ENCODE peak calls at places on chromosome 3, in eight cellular contexts. W is tibial nerve; G is naive thymus-derived CD4-positive, alpha-beta T cell; P is lung; D is tibial artery; V is CD8-positive, alpha-beta memory T cell; X is CD4-positive, CD25-positive, alpha-beta regulatory T cell; R is SK-N-SH. S is an unnamed sample.
A peak's percentile ranks its signal among the peaks of the same experiment; 100 is the strongest.

GRCh38 chr3:188558343-188559068 is 404.5 kb downstream of the LPP start:
- DNase-seq in W (no peak), V (no peak), G (no peak), R (no peak), D (no peak), X (no peak), P (no peak), S (no peak)

GRCh38 chr3:1350885-1351284 is 258.1 kb downstream of the CNTN6 start:
- DNase-seq in D (no peak), P (no peak), W (no peak), G (no peak), R (no peak), V (no peak), X (no peak), S (no peak)

GRCh38 chr3:140449591-140450256 is 228.1 kb upstream of the TRIM42 start:
- DNase-seq in G (no peak), P (no peak), W (no peak), R (no peak), X (no peak), V (no peak), D (no peak), S (no peak)

GRCh38 chr3:131540143-131540542 is 37.4 kb upstream of the MRPL3 start:
- DNase-seq in G (no peak), W (no peak), X (no peak), P (no peak), D (no peak), V (no peak), R (no peak), S (no peak)

GRCh38 chr3:99625643-99626414 is 12.6 kb upstream of the COL8A1 start:
- DNase-seq in V (no peak), R (no peak), X (no peak), W (no peak), P (no peak), D (no peak), G (no peak), S (no peak)

GRCh38 chr3:143266936-143267335 is 147.4 kb downstream of the CHST2 start:
- DNase-seq in R (no peak), G (no peak), P (no peak), V (no peak), X (no peak), D (no peak), W (no peak), S (no peak)

GRCh38 chr3:54830658-54831057 is 97.2 kb downstream of the LRTM1 start:
- DNase-seq in G (no peak), V (no peak), W (no peak), X (peak; percentile 33), R (peak; percentile 36), D (no peak), P (no peak), S (no peak)

GRCh38 chr3:49276475-49277356 is at the start of gene C3orf62:
- DNase-seq in G (peak; percentile 41), D (peak; percentile 89), R (peak; percentile 93), X (peak; percentile 78), W (peak; percentile 84), P (peak; percentile 90), V (peak; percentile 62), S (peak; percentile 56)

GRCh38 chr3:13277860-13278531 is 142.1 kb downstream of the NUP210 start:
- DNase-seq in W (no peak), G (no peak), P (no peak), X (no peak), R (no peak), V (no peak), D (no peak), S (no peak)

GRCh38 chr3:167776144-167776685 is 40.7 kb downstream of the SERPINI1 start:
- DNase-seq in G (no peak), V (no peak), D (no peak), X (no peak), W (no peak), R (no peak), P (no peak), S (no peak)

GRCh38 chr3:111246967-111247760 is 175.5 kb downstream of the NECTIN3 start:
- DNase-seq in W (no peak), X (no peak), D (no peak), R (no peak), P (no peak), V (no peak), G (no peak), S (no peak)

GRCh38 chr3:178131801-178132200 is 404.4 kb upstream of the KCNMB2 start:
- DNase-seq in P (no peak), W (no peak), R (no peak), X (no peak), D (no peak), G (no peak), V (no peak), S (no peak)

GRCh38 chr3:56971261-56971660 is 89.2 kb upstream of the SPATA12 start:
- DNase-seq in W (no peak), D (no peak), R (no peak), G (no peak), V (no peak), X (no peak), P (no peak), S (no peak)

GRCh38 chr3:34856577-34856976 is 782.7 kb upstream of the ARPP21 start:
- DNase-seq in R (no peak), X (no peak), D (no peak), G (no peak), W (no peak), P (no peak), V (no peak), S (no peak)

GRCh38 chr3:54882114-54882833 is 45.6 kb downstream of the LRTM1 start:
- DNase-seq in P (no peak), V (no peak), D (no peak), W (no peak), G (no peak), X (no peak), R (no peak), S (no peak)

GRCh38 chr3:138174421-138175122 is at the start of gene DBR1:
- DNase-seq in D (peak; percentile 80), X (peak; percentile 89), R (peak; percentile 86), G (peak; percentile 51), W (peak; percentile 48), P (peak; percentile 91), V (peak; percentile 80), S (peak; percentile 15)

GRCh38 chr3:160968731-160969130 is 136.4 kb downstream of the B3GALNT1 start:
- DNase-seq in X (no peak), P (no peak), D (no peak), G (no peak), V (no peak), R (no peak), W (no peak), S (no peak)

GRCh38 chr3:190552969-190553759 is 39.3 kb downstream of the IL1RAP start:
- DNase-seq in V (no peak), W (no peak), D (no peak), R (no peak), X (no peak), P (no peak), G (no peak), S (no peak)

GRCh38 chr3:65829228-65829627 is 209.5 kb downstream of the MAGI1 start:
- DNase-seq in X (no peak), R (no peak), W (no peak), G (no peak), V (no peak), P (no peak), D (no peak), S (no peak)

GRCh38 chr3:151156618-151157216 is 46.3 kb downstream of the GPR171 start:
- DNase-seq in W (no peak), G (no peak), R (peak; percentile 53), V (peak; percentile 32), D (no peak), P (no peak), X (peak; percentile 82), S (no peak)

GRCh38 chr3:151155409-151156128 is 47.4 kb downstream of the GPR171 start:
- DNase-seq in P (no peak), V (no peak), D (no peak), G (no peak), X (no peak), W (no peak), R (no peak), S (no peak)

GRCh38 chr3:151159806-151160205 is 43.2 kb downstream of the GPR171 start:
- DNase-seq in P (no peak), R (no peak), W (no peak), V (no peak), X (no peak), G (no peak), D (no peak), S (no peak)

GRCh38 chr3:151152626-151153025 is 50.4 kb downstream of the GPR171 start:
- DNase-seq in G (no peak), X (no peak), R (no peak), P (no peak), D (no peak), V (no peak), W (no peak), S (no peak)

GRCh38 chr3:151154566-151154965 is 48.5 kb downstream of the GPR171 start:
- DNase-seq in G (no peak), V (no peak), D (no peak), X (no peak), W (no peak), R (no peak), P (no peak), S (no peak)
- H3K27ac ChIP-seq in G (no peak overlapping the region), V (no peak overlapping the region), D (no peak overlapping the region), X (no peak overlapping the region), W (no peak overlapping the region), R (no peak overlapping the region), P (no peak overlapping the region), S (no peak overlapping the region)

GRCh38 chr3:157127268-157127667 is 32.7 kb downstream of the CCNL1 start:
- DNase-seq in W (no peak), P (no peak), R (no peak), D (no peak), V (no peak), G (no peak), X (no peak), S (no peak)

GRCh38 chr3:157130138-157130880 is 29.6 kb downstream of the CCNL1 start:
- DNase-seq in X (peak; percentile 86), R (peak; percentile 77), V (peak; percentile 81), D (peak; percentile 63), P (peak; percentile 51), G (peak; percentile 43), W (peak; percentile 54), S (no peak)

GRCh38 chr3:157129782-157130137 is 30.2 kb downstream of the CCNL1 start:
- DNase-seq in W (no peak), X (no peak), R (no peak), P (no peak), G (no peak), V (no peak), D (no peak), S (no peak)

GRCh38 chr3:157127831-157128767 is 31.8 kb downstream of the CCNL1 start:
- DNase-seq in R (no peak), G (no peak), X (peak; percentile 88), P (peak; percentile 56), V (peak; percentile 52), W (no peak), D (peak; percentile 77), S (peak; percentile 85)

GRCh38 chr3:157128771-157129671 is 30.9 kb downstream of the CCNL1 start:
- DNase-seq in W (no peak), G (no peak), D (no peak), P (no peak), X (peak; percentile 89), R (no peak), V (peak; percentile 66), S (no peak)
- H3K4me1 ChIP-seq in W (peaks cover 33% of the 10 kb centered on the region), G (peaks cover 59% of the 10 kb centered on the region), D (peaks cover 34% of the 10 kb centered on the region), P (peaks cover 6% of the 10 kb centered on the region), X (peaks cover 51% of the 10 kb centered on the region), R (peaks cover 12% of the 10 kb centered on the region), V (peaks cover 49% of the 10 kb centered on the region), S (peaks cover 13% of the 10 kb centered on the region)

GRCh38 chr3:136929984-136930671 is 27.7 kb upstream of the IL20RB start:
- DNase-seq in G (no peak), X (no peak), W (peak; percentile 46), D (peak; percentile 62), P (peak; percentile 35), V (no peak), R (no peak), S (no peak)
- H3K4me3 ChIP-seq in G (no peak overlapping the region), X (no peak overlapping the region), W (peak overlapping the region; percentile 7), D (no peak overlapping the region), P (no peak overlapping the region), V (no peak overlapping the region), R (no peak overlapping the region), S (no peak overlapping the region)

GRCh38 chr3:48247401-48247807 is 6.5 kb downstream of the ZNF589 start:
- DNase-seq in P (no peak), G (no peak), W (no peak), V (no peak), X (peak; percentile 78), R (no peak), D (no peak), S (no peak)
- H3K27ac ChIP-seq in P (no peak overlapping the region), G (no peak overlapping the region), W (peak overlapping the region; percentile 74), V (no peak overlapping the region), X (no peak overlapping the region), R (no peak overlapping the region), D (no peak overlapping the region), S (no peak overlapping the region)

S was measured in ascending aorta.